ENCODE peak calls at places on chromosomes 4 and X, in five cellular contexts. C is GM13976, U is foreskin fibroblast, V is lower lobe of right lung, T is progenitor cell of endocrine pancreas. Y is an unnamed sample.

GRCh38 chr4:48651869-48652447 is 128.1 kb downstream of the FRYL start:
- DNase-seq in C (no peak), U (peak; percentile 76), V (no peak), T (no peak), Y (no peak)

GRCh38 chr4:182354106-182354505 is 110.9 kb downstream of the TENM3 start:
- DNase-seq in C (no peak), U (no peak), V (no peak), T (no peak), Y (no peak)

GRCh38 chr4:30856795-30857564 is 136.8 kb downstream of the PCDH7 start:
- DNase-seq in C (no peak), U (no peak), V (no peak), T (no peak), Y (no peak)

GRCh38 chr4:169278669-169279068 is 7.9 kb upstream of the SH3RF1 start:
- DNase-seq in C (no peak), U (no peak), V (no peak), T (no peak), Y (no peak)

GRCh38 chr4:184287697-184288255 is 70.1 kb upstream of the ENPP6 start:
- DNase-seq in C (no peak), U (peak; percentile 80), V (peak; percentile 72), T (no peak), Y (no peak)

GRCh38 chr4:38980903-38981676 is 51.1 kb downstream of the TMEM156 start:
- DNase-seq in C (peak; percentile 37), U (peak; percentile 78), V (no peak), T (no peak), Y (peak; percentile 38)

GRCh38 chr4:17511041-17511949 is 595 bp downstream of the QDPR start:
- DNase-seq in C (no peak), U (peak; percentile 69), V (peak; percentile 82), T (peak; percentile 27), Y (peak; percentile 56)

GRCh38 chr4:39976945-39977488 is 694 bp downstream of the PDS5A start:
- DNase-seq in C (peak; percentile 60), U (no peak), V (peak; percentile 62), T (peak; percentile 34), Y (peak; percentile 71)

GRCh38 chrX:37765507-37765906 is 14.4 kb upstream of the CYBB start:
- DNase-seq in C (no peak), U (no peak), V (no peak), T (no peak), Y (no peak)

GRCh38 chr4:185520119-185520518 is 15.2 kb downstream of the PDLIM3 start:
- DNase-seq in C (no peak), U (peak; percentile 7), V (no peak), T (no peak), Y (no peak)

GRCh38 chr4:2341911-2342652 is 76.4 kb downstream of the ZFYVE28 start:
- DNase-seq in C (no peak), U (no peak), V (peak; percentile 24), T (no peak), Y (no peak)

GRCh38 chrX:108642273-108642628 is 94.1 kb downstream of the IRS4 start:
- DNase-seq in C (no peak), U (no peak), V (no peak), T (no peak), Y (no peak)

GRCh38 chr4:84666444-84666843 is 83.5 kb downstream of the CDS1 start:
- DNase-seq in C (no peak), U (no peak), V (no peak), T (no peak), Y (no peak)

GRCh38 chrX:82648062-82648461 is 860.0 kb upstream of the POU3F4 start:
- DNase-seq in C (no peak), U (no peak), V (no peak), T (no peak), Y (no peak)

GRCh38 chr4:25667931-25668557 is 12.4 kb downstream of the SLC34A2 start:
- DNase-seq in C (no peak), U (no peak), V (no peak), T (no peak), Y (no peak)

GRCh38 chrX:41445171-41445570 is 2.0 kb upstream of the NYX start:
- DNase-seq in C (peak; percentile 42), U (no peak), V (no peak), T (no peak), Y (peak; percentile 26)

GRCh38 chr4:39305902-39306677 is 60.1 kb downstream of the RFC1 start:
- DNase-seq in C (no peak), U (peak; percentile 27), V (no peak), T (no peak), Y (no peak)

GRCh38 chr4:141132689-141133145 is 552 bp downstream of the RNF150 start:
- DNase-seq in C (peak; percentile 53), U (peak; percentile 61), V (no peak), T (peak; percentile 44), Y (peak; percentile 61)

GRCh38 chr4:99806545-99806944 is 10.1 kb upstream of the DAPP1 start:
- DNase-seq in C (no peak), U (no peak), V (no peak), T (no peak), Y (no peak)

GRCh38 chr4:71113294-71113693 is 119.8 kb downstream of the DCK start:
- DNase-seq in C (no peak), U (no peak), V (no peak), T (no peak), Y (no peak)

GRCh38 chr4:172962564-172963353 is 205.9 kb upstream of the GALNT7 start:
- DNase-seq in C (no peak), U (peak; percentile 93), V (no peak), T (no peak), Y (no peak)

GRCh38 chrX:130125090-130125489 is 14.8 kb upstream of the ELF4 start:
- DNase-seq in C (no peak), U (peak; percentile 63), V (no peak), T (no peak), Y (no peak)

GRCh38 chrX:147377728-147378127 is 534.0 kb upstream of the FMR1 start:
- DNase-seq in C (no peak), U (no peak), V (no peak), T (no peak), Y (no peak)

GRCh38 chr4:183399166-183399565 is 45.3 kb upstream of the CDKN2AIP start:
- DNase-seq in C (no peak), U (no peak), V (no peak), T (no peak), Y (peak; percentile 21)

GRCh38 chrX:21509912-21510311 is 135.7 kb downstream of the CNKSR2 start:
- DNase-seq in C (no peak), U (peak; percentile 25), V (no peak), T (no peak), Y (no peak)

GRCh38 chrX:47497274-47497673 is 14.3 kb upstream of the ZNF41 start:
- DNase-seq in C (no peak), U (peak; percentile 54), V (no peak), T (no peak), Y (no peak)

GRCh38 chrX:65677954-65678469 is 10.6 kb downstream of the MSN start:
- DNase-seq in C (no peak), U (peak; percentile 90), V (no peak), T (no peak), Y (no peak)

GRCh38 chr4:164501074-164501473 is 252.9 kb upstream of the SMIM31 start:
- DNase-seq in C (no peak), U (no peak), V (no peak), T (no peak), Y (no peak)

GRCh38 chr4:182240161-182241130 is 2.8 kb upstream of the TENM3 start:
- DNase-seq in C (no peak), U (peak; percentile 68), V (no peak), T (no peak), Y (no peak)

GRCh38 chr4:172356002-172356401 is 542.8 kb downstream of the GALNTL6 start:
- DNase-seq in C (no peak), U (peak; percentile 85), V (no peak), T (no peak), Y (no peak)

GRCh38 chr4:19241845-19242244 is 1009.9 kb upstream of the SLIT2 start:
- DNase-seq in C (no peak), U (no peak), V (no peak), T (no peak), Y (no peak)

GRCh38 chrX:142036111-142036510 is 132.4 kb downstream of the MAGEC1 start:
- DNase-seq in C (no peak), U (peak; percentile 2), V (no peak), T (no peak), Y (no peak)

GRCh38 chr4:89681219-89681618 is 155.7 kb downstream of the SNCA start:
- DNase-seq in C (no peak), U (no peak), V (no peak), T (no peak), Y (no peak)

GRCh38 chr4:7823416-7823824 is 116.2 kb downstream of the AFAP1 start:
- DNase-seq in C (no peak), U (peak; percentile 41), V (no peak), T (no peak), Y (no peak)

GRCh38 chr4:188023682-188024081 is 28.1 kb downstream of the ZFP42 start:
- DNase-seq in C (no peak), U (no peak), V (no peak), T (no peak), Y (no peak)
- TF ChIP-seq CTCF in C (no peak), U (no peak), V (no peak), T (no peak), Y (no peak)

DNA sequence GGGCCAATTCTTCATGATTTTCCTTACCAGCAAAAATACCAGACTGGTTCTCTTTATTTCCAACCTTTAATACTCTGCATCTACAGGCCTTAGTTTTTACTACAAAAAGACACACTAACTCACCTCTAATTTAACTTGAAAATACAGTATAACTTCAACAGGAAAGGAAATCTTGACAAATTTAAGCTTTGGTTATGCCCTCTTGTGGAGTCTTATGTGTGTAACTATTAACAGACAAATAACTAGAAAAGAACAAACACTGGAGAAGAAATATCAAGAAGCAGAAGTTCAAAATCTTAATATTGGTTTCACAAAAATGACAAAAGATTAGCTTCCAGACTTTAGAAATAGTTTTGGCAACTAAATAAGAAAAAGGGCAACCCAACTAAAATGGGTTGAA is 33.0 kb downstream of the PPA2 start:
- DNase-seq in C (no peak), U (no peak), V (no peak), T (no peak), Y (no peak)
- TF ChIP-seq CTCF in C (no peak), U (no peak), V (no peak), T (no peak), Y (no peak)

GRCh38 chrX:118761950-118762725 is 34.7 kb downstream of the IL13RA1 start:
- DNase-seq in C (no peak), U (no peak), V (no peak), T (no peak), Y (peak; percentile 10)
- TF ChIP-seq CTCF in C (no peak), U (no peak), V (no peak), T (no peak), Y (no peak)

DNA sequence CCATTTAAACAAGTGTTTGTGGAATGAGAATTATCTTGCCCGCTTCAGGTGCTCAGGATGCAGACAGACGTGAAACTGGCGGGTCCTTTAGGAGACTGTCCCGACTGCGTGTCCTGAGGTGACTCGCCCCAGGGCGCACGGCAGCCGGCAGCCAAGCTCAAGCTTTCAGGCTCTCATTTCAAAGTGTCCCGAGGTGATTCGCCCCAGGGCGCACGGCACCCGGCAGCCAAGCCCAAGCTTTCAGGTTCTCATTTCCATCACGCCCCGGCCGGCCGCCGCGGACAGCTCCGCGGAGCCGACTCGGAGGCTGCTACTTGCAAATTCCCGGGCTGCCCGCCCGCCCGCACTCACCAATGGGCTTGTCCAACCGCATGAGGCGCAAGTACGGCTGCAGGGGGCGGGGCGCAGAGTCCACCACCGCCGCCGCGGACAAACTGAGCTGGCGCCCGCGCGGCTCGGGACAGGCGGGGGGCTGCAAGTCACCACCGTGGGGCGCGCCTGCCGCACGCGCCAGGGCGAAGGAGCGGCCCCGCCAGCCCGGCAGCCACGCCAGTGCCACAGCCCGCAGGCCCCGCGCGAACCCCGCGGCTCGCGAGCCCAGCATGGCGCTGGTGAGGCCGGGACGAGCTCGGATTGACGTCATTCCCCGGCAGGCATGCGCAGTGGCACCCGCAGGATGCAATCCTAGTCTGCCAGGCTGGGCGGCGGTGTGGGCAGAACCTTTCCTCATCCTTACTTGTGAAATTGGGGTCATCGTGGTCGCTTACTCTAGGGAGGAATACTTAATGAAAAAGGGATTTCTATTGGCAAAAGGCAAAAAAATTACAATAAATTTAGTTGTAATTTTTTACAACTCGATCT is at the start of gene COQ2:
- DNase-seq in C (peak; percentile 90), U (peak; percentile 98), V (peak; percentile 97), T (peak; percentile 93), Y (peak; percentile 92)
- TF ChIP-seq CTCF in C (peak; percentile 23), U (no peak), V (peak; percentile 43), T (peak; percentile 46), Y (no peak)